ENCODE peak calls at places on chromosomes 2 and 18, in ten cellular contexts. T is tibial artery, Y is sigmoid colon, K is ovary, M is astrocyte, C is pancreas, S is kidney, X is left ventricle myocardium inferior, D is MM.1S, J is neural progenitor cell. O is an unnamed sample.

GRCh38 chr2:85741811-85742507 is 11.8 kb upstream of the ATOH8 start:
- DNase-seq in T (peak; percentile 93), Y (peak; percentile 90), K (peak; percentile 81), M (peak; percentile 93), C (no peak), S (peak; percentile 94), X (peak; percentile 63), D (no peak), J (peak; percentile 65), O (peak; percentile 74)

GRCh38 chr2:85975581-85975980 is 86.8 kb upstream of the ST3GAL5 start:
- DNase-seq in T (no peak), Y (no peak), K (no peak), M (no peak), C (no peak), S (no peak), X (no peak), D (no peak), J (no peak), O (no peak)

GRCh38 chr18:50775207-50775606 is 44.6 kb downstream of the MRO start:
- DNase-seq in T (no peak), Y (no peak), K (no peak), M (no peak), C (no peak), S (no peak), X (no peak), D (no peak), J (no peak), O (no peak)

GRCh38 chr18:25786778-25787177 is 303.6 kb downstream of the SS18 start:
- DNase-seq in T (no peak), Y (no peak), K (no peak), M (peak; percentile 91), C (no peak), S (no peak), X (no peak), D (no peak), J (no peak), O (no peak)

GRCh38 chr2:133732982-133733670 is 164.9 kb upstream of the NCKAP5 start:
- DNase-seq in T (no peak), Y (no peak), K (no peak), M (no peak), C (no peak), S (no peak), X (no peak), D (no peak), J (no peak), O (no peak)

GRCh38 chr2:202088777-202089176 is 15.7 kb downstream of the KIAA2012 start:
- DNase-seq in T (peak; percentile 36), Y (no peak), K (no peak), M (no peak), C (no peak), S (no peak), X (no peak), D (no peak), J (no peak), O (no peak)

GRCh38 chr2:128722469-128722868 is 403.8 kb upstream of the HS6ST1 start:
- DNase-seq in T (no peak), Y (no peak), K (no peak), M (no peak), C (no peak), S (no peak), X (no peak), D (no peak), J (no peak), O (no peak)

GRCh38 chr2:9029721-9030120 is 26.2 kb upstream of the MBOAT2 start:
- DNase-seq in T (no peak), Y (no peak), K (no peak), M (no peak), C (no peak), S (no peak), X (no peak), D (no peak), J (peak; percentile 11), O (no peak)

GRCh38 chr2:26778076-26778475 is 7.8 kb upstream of the CENPA start:
- DNase-seq in T (no peak), Y (no peak), K (no peak), M (no peak), C (no peak), S (no peak), X (no peak), D (no peak), J (no peak), O (no peak)

GRCh38 chr2:200319587-200320337 is 13.3 kb downstream of the SPATS2L start:
- DNase-seq in T (no peak), Y (no peak), K (no peak), M (peak; percentile 79), C (no peak), S (no peak), X (no peak), D (no peak), J (no peak), O (no peak)

GRCh38 chr2:65030481-65030880 is 25.7 kb upstream of the CEP68 start:
- DNase-seq in T (no peak), Y (no peak), K (no peak), M (no peak), C (no peak), S (no peak), X (no peak), D (peak; percentile 56), J (no peak), O (no peak)

GRCh38 chr2:172405673-172406072 is 21.7 kb upstream of the ITGA6 start:
- DNase-seq in T (no peak), Y (no peak), K (no peak), M (no peak), C (no peak), S (no peak), X (no peak), D (no peak), J (no peak), O (no peak)

GRCh38 chr2:205845446-205845845 is 163.1 kb downstream of the NRP2 start:
- DNase-seq in T (no peak), Y (no peak), K (no peak), M (no peak), C (no peak), S (no peak), X (no peak), D (no peak), J (no peak), O (no peak)

GRCh38 chr2:158293722-158294121 is 162.8 kb downstream of the CCDC148 start:
- DNase-seq in T (no peak), Y (no peak), K (no peak), M (no peak), C (no peak), S (no peak), X (no peak), D (no peak), J (no peak), O (no peak)

GRCh38 chr2:158291544-158292175 is 164.9 kb downstream of the CCDC148 start:
- DNase-seq in T (no peak), Y (no peak), K (no peak), M (no peak), C (no peak), S (no peak), X (no peak), D (no peak), J (no peak), O (no peak)

DNA sequence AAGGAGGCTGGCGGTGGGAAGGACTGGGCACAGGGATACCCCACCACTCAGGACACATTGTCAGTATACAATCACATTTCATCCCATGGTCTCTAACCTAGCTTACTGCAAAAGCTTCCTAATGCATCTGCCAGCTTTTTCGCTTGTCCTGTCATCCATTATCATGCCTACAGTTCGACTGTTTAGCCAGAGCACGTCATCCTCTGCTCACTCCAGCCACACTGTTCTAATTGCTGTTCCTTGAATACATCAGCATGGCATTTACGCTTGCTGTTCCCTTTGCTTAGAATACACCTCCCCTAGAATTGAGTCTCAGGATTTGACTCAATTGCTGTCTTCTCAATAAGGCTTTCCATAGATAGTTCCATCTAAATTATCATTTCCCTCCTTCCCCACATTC is 166.3 kb downstream of the CCDC148 start:
- DNase-seq in T (no peak), Y (no peak), K (no peak), M (no peak), C (no peak), S (no peak), X (no peak), D (no peak), J (no peak), O (no peak)
- TF ChIP-seq CTCF in T (no peak), Y (no peak), K (no peak), M (no peak), C (no peak), S (no peak), X (no peak), D (no peak), J (no peak), O (no peak)

GRCh38 chr2:52597361-52597760 is 1170.2 kb upstream of the CHAC2 start:
- DNase-seq in T (no peak), Y (no peak), K (no peak), M (peak; percentile 10), C (no peak), S (no peak), X (no peak), D (no peak), J (no peak), O (no peak)
- H3K9me3 ChIP-seq in T (no peaks in the 10 kb centered on the region), Y (no peaks in the 10 kb centered on the region), K (no peaks in the 10 kb centered on the region), M (no peaks in the 10 kb centered on the region), C (no peaks in the 10 kb centered on the region), S (no peaks in the 10 kb centered on the region), X (peaks cover under 1% of the 10 kb centered on the region), D (no peaks in the 10 kb centered on the region), J (no peaks in the 10 kb centered on the region), O (no peaks in the 10 kb centered on the region)

GRCh38 chr2:109166811-109167210 is 37.8 kb downstream of the SH3RF3 start:
- DNase-seq in T (no peak), Y (no peak), K (no peak), M (no peak), C (no peak), S (no peak), X (no peak), D (no peak), J (no peak), O (no peak)
- H3K4me1 ChIP-seq in T (peaks cover 76% of the 10 kb centered on the region), Y (peaks cover 62% of the 10 kb centered on the region), K (peaks cover 12% of the 10 kb centered on the region), M (peaks cover 43% of the 10 kb centered on the region), C (no peaks in the 10 kb centered on the region), S (peaks cover 9% of the 10 kb centered on the region), X (peaks cover 53% of the 10 kb centered on the region), D (peaks cover 11% of the 10 kb centered on the region), J (no peaks in the 10 kb centered on the region), O (peaks cover 27% of the 10 kb centered on the region)

GRCh38 chr18:23243178-23243577 is 107.9 kb downstream of the CABLES1 start:
- DNase-seq in T (peak; percentile 40), Y (no peak), K (no peak), M (no peak), C (no peak), S (no peak), X (no peak), D (no peak), J (peak; percentile 43), O (no peak)
- TF ChIP-seq CTCF in T (no peak), Y (no peak), K (no peak), M (no peak), C (no peak), S (no peak), X (no peak), D (no peak), J (peak; percentile 33), O (no peak)

DNA sequence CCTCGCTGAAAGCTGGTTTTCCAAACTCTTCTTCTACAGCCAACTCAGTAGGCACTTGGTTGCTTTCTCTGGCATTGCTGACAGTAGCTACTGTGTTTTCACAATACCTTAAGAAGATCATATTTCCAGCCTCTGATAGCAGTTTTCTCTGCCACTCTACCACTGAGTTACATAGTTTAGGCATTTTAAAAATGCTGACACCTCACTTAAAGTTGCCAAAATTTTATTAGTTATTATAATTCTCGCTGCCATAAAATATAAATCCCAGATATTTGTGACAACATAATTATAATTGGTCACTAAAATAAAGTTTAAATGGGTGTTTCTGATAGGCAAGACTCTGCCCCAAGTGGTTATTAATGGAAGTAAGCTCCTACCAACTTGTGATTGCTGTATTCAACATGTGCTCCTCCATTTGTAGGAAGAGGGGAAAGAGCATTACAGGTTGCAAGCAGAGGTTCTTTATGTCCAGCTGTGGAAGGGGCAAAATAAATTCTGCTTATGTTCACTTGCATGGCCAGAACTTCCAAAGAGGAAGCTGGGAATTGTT is 1202.8 kb downstream of the CNTNAP5 start:
- DNase-seq in T (no peak), Y (no peak), K (no peak), M (no peak), C (no peak), S (no peak), X (no peak), D (peak; percentile 8), J (no peak), O (no peak)
- H3K9me3 ChIP-seq in T (no peaks in the 10 kb centered on the region), Y (no peaks in the 10 kb centered on the region), K (no peaks in the 10 kb centered on the region), M (no peaks in the 10 kb centered on the region), C (no peaks in the 10 kb centered on the region), S (no peaks in the 10 kb centered on the region), X (peaks cover 9% of the 10 kb centered on the region), D (no peaks in the 10 kb centered on the region), J (no peaks in the 10 kb centered on the region), O (no peaks in the 10 kb centered on the region)